ENCODE peak calls at places on chromosomes 3 and 15, in nine cellular contexts. B, J, D, P, C, X, Y, N and M are unnamed samples. For H3K4me1, the result is how much of the 10 kb centered on the place peaks cover.

GRCh38 chr3:193996641-193997089 is 139.3 kb upstream of the HES1 start:
- DNase-seq in B (no peak), P (no peak), C (no peak), D (no peak), X (no peak), J (peak), Y (no peak), N (peak), M (no peak)

GRCh38 chr3:35602395-35602936 is 36.9 kb upstream of the ARPP21 start:
- DNase-seq in J (no peak), X (no peak), C (no peak), Y (no peak), N (no peak), D (no peak), P (no peak), B (no peak), M (no peak)

GRCh38 chr15:59437473-59437776 is 561 bp upstream of the FAM81A start:
- DNase-seq in B (no peak), C (peak), Y (no peak), J (no peak), D (no peak), X (no peak), N (no peak), P (no peak), M (no peak)

GRCh38 chr3:59254433-59254832 is 204.6 kb upstream of the CFAP20DC start:
- DNase-seq in Y (no peak), N (no peak), J (no peak), X (no peak), D (no peak), C (no peak), P (no peak), B (no peak), M (no peak)

GRCh38 chr15:27017168-27017809 is 46.3 kb downstream of the GABRG3 start:
- DNase-seq in J (peak), X (no peak), D (no peak), B (peak), C (no peak), N (peak), Y (peak), P (no peak), M (no peak)

GRCh38 chr3:127749787-127750225 is 72.5 kb downstream of the MGLL start:
- DNase-seq in B (no peak), D (peak), X (no peak), C (no peak), N (no peak), J (no peak), Y (no peak), P (no peak), M (no peak)

GRCh38 chr3:177658354-177658753 is 461.1 kb upstream of the TBL1XR1 start:
- DNase-seq in D (no peak), Y (no peak), J (no peak), B (no peak), X (no peak), N (no peak), P (no peak), C (no peak), M (no peak)

GRCh38 chr3:86988235-86988634 is 2.7 kb downstream of the VGLL3 start:
- DNase-seq in X (no peak), C (no peak), B (peak), J (no peak), N (peak), D (no peak), Y (no peak), P (no peak), M (no peak)

GRCh38 chr3:16942955-16943354 is 58.2 kb downstream of the PLCL2 start:
- DNase-seq in B (no peak), X (no peak), J (no peak), N (no peak), C (no peak), P (no peak), Y (no peak), D (no peak), M (no peak)

GRCh38 chr3:138234401-138235179 is 47.5 kb downstream of the ARMC8 start:
- DNase-seq in D (no peak), X (no peak), J (no peak), B (peak), C (no peak), Y (no peak), P (no peak), N (peak), M (no peak)

DNA sequence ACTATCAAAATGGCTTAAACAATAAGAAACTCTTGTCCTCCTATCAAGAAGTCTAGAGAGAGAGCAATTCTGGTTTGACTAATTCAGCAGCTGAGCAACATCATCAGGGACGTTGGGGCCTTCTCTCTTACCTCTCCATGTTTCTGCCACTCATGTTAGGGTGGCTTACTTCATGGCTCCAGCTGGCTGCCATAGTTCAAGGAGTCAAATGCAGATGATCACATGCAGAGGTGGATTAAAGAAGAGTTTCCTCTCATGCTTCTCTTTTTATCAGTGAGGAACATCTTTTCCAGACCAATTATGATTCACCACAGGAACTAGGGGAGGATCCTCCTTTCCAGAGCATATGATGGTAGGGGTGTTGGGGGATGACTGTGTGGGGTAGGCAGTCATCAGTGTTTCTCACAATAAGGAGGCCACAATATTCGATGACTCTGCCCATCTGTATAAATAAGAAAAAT is 45.5 kb downstream of the NEK11 start:
- DNase-seq in J (no peak), C (no peak), P (no peak), Y (no peak), X (no peak), D (no peak), N (peak), B (peak), M (no peak)
- H3K27ac ChIP-seq in J (no peak), C (peak), P (no peak), Y (no peak), X (no peak), D (peak), N (peak), B (no peak), M (no peak)

DNA sequence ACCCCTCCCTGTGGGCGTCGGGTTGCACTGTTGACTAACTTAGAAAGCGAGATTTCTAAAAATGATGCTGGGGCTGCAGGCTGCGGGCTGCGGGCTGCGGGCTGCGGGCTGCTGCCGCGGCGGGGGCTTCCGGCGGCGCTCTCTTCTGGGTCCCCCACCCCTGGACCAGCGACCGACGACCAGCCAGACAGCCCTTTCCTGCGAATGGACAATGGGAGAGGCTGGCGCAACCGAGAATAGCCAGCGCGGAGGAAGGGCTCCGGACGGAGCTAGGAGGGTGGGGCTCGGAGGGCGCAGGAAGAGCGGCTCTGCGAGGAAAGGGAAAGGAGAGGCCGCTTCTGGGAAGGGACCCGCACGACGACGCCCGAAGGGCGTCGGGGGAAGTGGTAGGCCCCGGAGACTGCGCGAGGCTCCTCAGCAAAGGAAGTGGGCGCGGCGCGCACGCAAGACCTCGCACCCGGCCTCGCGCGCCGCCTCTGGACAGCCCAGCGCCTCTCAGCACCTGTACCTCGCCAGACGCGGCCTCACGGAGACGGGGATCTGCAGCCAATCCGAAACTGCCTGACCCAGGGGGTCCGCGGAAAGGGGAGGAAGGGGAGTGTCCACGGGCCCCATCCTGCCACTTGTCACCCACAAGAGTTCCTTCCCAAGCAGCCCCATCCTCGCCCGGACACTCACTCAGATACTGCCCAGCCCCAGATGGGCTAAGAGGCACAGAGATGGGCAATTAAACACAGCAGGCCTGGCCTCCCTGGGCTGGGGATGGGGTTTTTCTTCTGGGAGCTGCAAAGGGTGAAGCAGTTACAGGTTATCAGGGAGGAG is 70.7 kb downstream of the SLC12A8 start:
- DNase-seq in X (peak), N (peak), Y (no peak), D (no peak), B (no peak), C (peak), J (peak), P (peak), M (peak)
- H3K4me1 ChIP-seq in X (under half), N (half or more), Y (under half), D (half or more), B (under half), C (half or more), J (under half), P (under half), M (under half)

DNA sequence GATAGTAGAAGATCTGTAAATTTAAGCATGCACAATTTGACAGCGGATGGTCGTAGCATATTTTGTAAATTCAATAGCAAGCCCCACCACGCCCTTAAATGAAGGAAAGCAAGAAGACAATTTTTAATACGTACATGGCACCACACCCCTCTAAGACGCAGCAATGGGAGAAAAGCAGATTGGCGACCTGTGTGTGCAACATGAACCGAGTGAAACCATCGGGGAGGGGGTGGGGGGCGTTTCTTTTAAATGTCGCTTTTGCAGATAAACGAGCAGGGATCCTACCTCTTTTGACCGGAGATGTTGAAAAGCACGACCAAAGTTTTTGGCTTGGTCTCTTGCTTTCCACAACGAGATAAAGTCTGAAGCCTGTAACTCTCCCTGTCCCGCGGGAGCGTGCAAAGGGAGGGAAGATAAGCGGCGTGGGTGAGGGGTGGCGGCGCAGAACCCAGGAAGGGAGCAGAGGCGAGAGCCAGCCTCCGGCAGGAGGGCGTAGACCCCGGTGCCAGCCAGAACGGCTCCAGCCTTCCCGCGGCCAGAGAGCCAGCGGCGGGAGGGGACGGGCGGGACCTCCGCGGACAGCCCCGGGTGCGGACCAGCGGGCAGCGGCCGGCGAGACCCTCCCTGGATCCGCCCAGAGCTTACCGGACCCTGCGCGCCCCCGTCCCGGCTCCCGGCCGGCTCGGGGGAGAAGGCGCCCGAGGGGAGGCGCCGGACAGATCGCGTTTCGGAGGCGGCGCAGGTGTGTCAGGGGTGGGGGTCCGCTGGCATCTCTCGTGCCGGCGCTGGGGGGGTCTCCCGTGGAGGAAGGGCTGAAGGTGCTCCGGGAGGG is at the start of gene CHL1:
- DNase-seq in N (no peak), D (peak), X (no peak), B (no peak), J (peak), P (no peak), Y (peak), C (no peak), M (no peak)
- H3K4me3 ChIP-seq in N (peak), D (peak), X (no peak), B (peak), J (peak), P (no peak), Y (peak), C (peak), M (no peak)

GRCh38 chr3:123158899-123159390 is 42.8 kb upstream of the SEC22A start:
- DNase-seq in J (no peak), X (no peak), C (no peak), N (no peak), P (no peak), D (no peak), B (no peak), Y (no peak), M (no peak)
- H3K27ac ChIP-seq in J (no peak), X (no peak), C (no peak), N (no peak), P (no peak), D (no peak), B (no peak), Y (no peak), M (no peak)

GRCh38 chr15:69116391-69116790 is 44.0 kb upstream of the GLCE start:
- DNase-seq in C (no peak), P (no peak), X (no peak), D (no peak), N (no peak), B (no peak), Y (no peak), J (no peak), M (no peak)

GRCh38 chr15:69119692-69120395 is 40.6 kb upstream of the GLCE start:
- DNase-seq in D (no peak), P (no peak), X (no peak), Y (no peak), N (no peak), B (no peak), J (peak), C (no peak), M (no peak)

GRCh38 chr15:69119016-69119415 is 41.4 kb upstream of the GLCE start:
- DNase-seq in N (no peak), Y (no peak), X (no peak), J (peak), C (no peak), B (no peak), D (no peak), P (no peak), M (no peak)

GRCh38 chr15:69118089-69118488 is 42.3 kb upstream of the GLCE start:
- DNase-seq in N (no peak), X (no peak), Y (no peak), P (no peak), B (no peak), D (no peak), C (no peak), J (no peak), M (no peak)

DNA sequence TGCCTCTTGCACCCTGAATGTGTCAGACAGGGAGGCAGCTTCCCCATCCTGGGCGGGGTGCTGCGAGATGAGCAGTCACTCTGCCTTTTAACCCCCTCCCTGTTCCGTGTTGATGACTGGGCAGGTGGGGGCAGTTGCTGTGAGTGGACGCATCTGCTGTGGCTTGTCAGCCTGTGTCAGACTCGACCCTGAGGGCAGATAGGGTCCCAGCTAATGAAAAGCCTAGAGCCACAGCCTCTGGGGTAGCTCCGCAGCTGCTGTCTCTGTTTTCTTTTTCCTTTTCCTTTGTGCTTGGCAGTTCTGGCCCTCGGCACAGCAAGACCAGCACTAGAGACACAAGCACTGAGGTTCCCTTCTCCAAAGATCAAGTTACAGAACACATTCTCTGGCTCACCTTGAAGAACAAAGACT is 43.0 kb upstream of the GLCE start:
- DNase-seq in N (no peak), B (no peak), D (no peak), X (no peak), Y (peak), P (no peak), C (no peak), J (peak), M (no peak)
- H3K4me1 ChIP-seq in N (under half), B (under half), D (under half), X (under half), Y (under half), P (under half), C (under half), J (under half), M (under half)

GRCh38 chr15:70297465-70298152 is 199.9 kb upstream of the TLE3 start:
- DNase-seq in C (no peak), B (no peak), N (no peak), J (no peak), X (no peak), D (no peak), Y (no peak), P (no peak), M (no peak)

GRCh38 chr15:70302360-70302759 is 204.6 kb upstream of the TLE3 start:
- DNase-seq in C (no peak), D (no peak), Y (no peak), P (no peak), B (no peak), J (no peak), N (no peak), X (no peak), M (no peak)

GRCh38 chr15:70301396-70301795 is 203.7 kb upstream of the TLE3 start:
- DNase-seq in D (no peak), X (no peak), P (no peak), J (no peak), N (no peak), Y (no peak), C (no peak), B (no peak), M (no peak)

GRCh38 chr15:70303981-70304380 is 206.3 kb upstream of the TLE3 start:
- DNase-seq in C (no peak), P (no peak), D (no peak), B (no peak), J (no peak), Y (no peak), N (no peak), X (no peak), M (no peak)

GRCh38 chr15:70299931-70300858 is 202.5 kb upstream of the TLE3 start:
- DNase-seq in P (peak), X (peak), B (no peak), Y (no peak), D (no peak), J (no peak), C (no peak), N (no peak), M (peak)
- H3K4me3 ChIP-seq in P (peak), X (no peak), B (no peak), Y (no peak), D (no peak), J (no peak), C (no peak), N (no peak), M (no peak)